ENCODE peak calls at places on chromosomes 2 and 18, in seven cellular contexts. T is breast epithelium, A is prostate gland, E is heart left ventricle, Z is GM12865, P is ovary, N is cardiac muscle cell. K is an unnamed sample.

GRCh38 chr2:128485761-128486639 is 167.3 kb upstream of the HS6ST1 start:
- DNase-seq in Z (no peak), T (no peak), N (no peak), A (no peak), P (no peak), E (peak), K (no peak)

GRCh38 chr2:188628989-188629889 is 337.6 kb downstream of the GULP1 start:
- DNase-seq in E (peak), P (no peak), N (peak), T (no peak), A (no peak), Z (no peak), K (no peak)

GRCh38 chr2:172791953-172792352 is 56.3 kb downstream of the RAPGEF4 start:
- DNase-seq in E (no peak), T (no peak), A (no peak), Z (no peak), N (no peak), P (no peak), K (no peak)

GRCh38 chr2:37771600-37772088 is 100.2 kb upstream of the CDC42EP3 start:
- DNase-seq in A (no peak), Z (no peak), N (peak), E (no peak), P (no peak), T (no peak), K (no peak)

GRCh38 chr18:57220485-57220884 is 73.6 kb downstream of the BOD1L2 start:
- DNase-seq in P (no peak), T (no peak), Z (no peak), A (no peak), N (no peak), E (no peak), K (no peak)

GRCh38 chr2:62112192-62112591 is 83.7 kb upstream of the B3GNT2 start:
- DNase-seq in T (peak), P (no peak), A (peak), Z (no peak), N (no peak), E (no peak), K (no peak)

GRCh38 chr2:208186921-208187320 is 2.9 kb downstream of the C2orf80 start:
- DNase-seq in N (no peak), E (no peak), A (no peak), T (no peak), Z (no peak), P (no peak), K (no peak)

GRCh38 chr18:49319590-49319989 is 140.9 kb downstream of the DYM start:
- DNase-seq in P (no peak), T (no peak), E (no peak), A (no peak), Z (no peak), N (no peak), K (no peak)

GRCh38 chr2:211351998-211352397 is 795.6 kb downstream of the CPS1 start:
- DNase-seq in P (no peak), Z (no peak), A (no peak), T (no peak), N (no peak), E (peak), K (no peak)

GRCh38 chr2:233055362-233055761 is 4.8 kb upstream of the INPP5D start:
- DNase-seq in T (no peak), P (no peak), Z (no peak), E (no peak), N (no peak), A (no peak), K (no peak)

GRCh38 chr2:43021791-43022500 is 204.5 kb downstream of the ZFP36L2 start:
- DNase-seq in N (no peak), A (no peak), P (no peak), Z (no peak), E (no peak), T (no peak), K (no peak)

GRCh38 chr2:240579771-240580614 is 6.5 kb upstream of the CAPN10 start:
- DNase-seq in A (no peak), N (peak), P (no peak), Z (peak), E (peak), T (peak), K (peak)

GRCh38 chr2:168798076-168798887 is 4.2 kb upstream of the NOSTRIN start:
- DNase-seq in Z (no peak), N (peak), E (peak), T (no peak), A (no peak), P (no peak), K (no peak)

GRCh38 chr2:143808166-143808565 is 678.9 kb downstream of the ARHGAP15 start:
- DNase-seq in P (no peak), Z (no peak), N (no peak), E (no peak), T (no peak), A (no peak), K (no peak)

GRCh38 chr18:29154758-29155725 is 978.1 kb upstream of the CDH2 start:
- DNase-seq in Z (no peak), A (peak), N (peak), T (peak), E (no peak), P (no peak), K (no peak)

GRCh38 chr2:7010376-7010775 is 93.2 kb downstream of the RNF144A start:
- DNase-seq in Z (no peak), P (no peak), N (peak), E (no peak), A (no peak), T (no peak), K (no peak)

GRCh38 chr2:157486596-157487270 is 42.8 kb upstream of the CYTIP start:
- DNase-seq in Z (no peak), T (no peak), N (no peak), A (no peak), P (no peak), E (no peak), K (no peak)

GRCh38 chr2:223043164-223043941 is 8.6 kb upstream of the KCNE4 start:
- DNase-seq in E (no peak), Z (no peak), T (no peak), N (no peak), A (no peak), P (no peak), K (no peak)

GRCh38 chr2:135744761-135745314 is 3.2 kb downstream of the UBXN4 start:
- DNase-seq in Z (peak), E (no peak), T (no peak), N (peak), A (no peak), P (no peak), K (no peak)

GRCh38 chr2:9115219-9115618 is 91.4 kb upstream of the ASAP2 start:
- DNase-seq in E (no peak), Z (no peak), P (no peak), A (no peak), T (no peak), N (no peak), K (no peak)

GRCh38 chr2:151498178-151498577 is 88.5 kb downstream of the RIF1 start:
- DNase-seq in T (no peak), P (no peak), E (no peak), N (no peak), Z (no peak), A (no peak), K (no peak)

GRCh38 chr2:213317929-213318328 is 33.7 kb downstream of the SPAG16 start:
- DNase-seq in Z (no peak), P (no peak), A (no peak), T (no peak), N (peak), E (no peak), K (no peak)

GRCh38 chr2:213315168-213315876 is 31.1 kb downstream of the SPAG16 start:
- DNase-seq in A (no peak), N (no peak), E (no peak), T (no peak), P (no peak), Z (peak), K (no peak)

GRCh38 chr2:213320604-213321003 is 36.3 kb downstream of the SPAG16 start:
- DNase-seq in E (no peak), A (no peak), P (no peak), N (no peak), T (no peak), Z (no peak), K (no peak)

GRCh38 chr2:213316001-213316735 is 31.9 kb downstream of the SPAG16 start:
- DNase-seq in T (no peak), N (peak), A (peak), E (no peak), Z (no peak), P (no peak), K (no peak)
- H3K4me3 ChIP-seq in T (no peak), N (no peak), A (no peak), E (no peak), Z (no peak), P (no peak), K (no peak)

GRCh38 chr2:121263996-121264715 is 20.8 kb downstream of the TFCP2L1 start:
- DNase-seq in Z (no peak), N (no peak), T (no peak), A (no peak), E (no peak), P (no peak), K (no peak)
- TF ChIP-seq CTCF in Z (no peak), N (no peak), T (no peak), A (no peak), E (no peak), P (no peak), K (no peak)

GRCh38 chr2:161427413-161428239 is 11.5 kb downstream of the TBR1 start:
- DNase-seq in A (no peak), Z (no peak), T (no peak), N (no peak), P (no peak), E (no peak), K (no peak)
- H3K4me3 ChIP-seq in A (no peak), Z (no peak), T (no peak), N (no peak), P (no peak), E (no peak), K (no peak)

GRCh38 chr2:237743561-237744269 is 54.9 kb upstream of the RBM44 start:
- DNase-seq in E (no peak), N (no peak), T (no peak), P (no peak), Z (no peak), A (no peak), K (no peak)
- TF ChIP-seq CTCF in E (no peak), N (no peak), T (peak), P (no peak), Z (no peak), A (peak), K (no peak)

GRCh38 chr2:10954856-10955818 is 43.4 kb downstream of the KCNF1 start:
- DNase-seq in T (no peak), E (no peak), A (no peak), N (no peak), Z (no peak), P (no peak), K (no peak)
- H3K4me3 ChIP-seq in T (no peak), E (no peak), A (no peak), N (no peak), Z (no peak), P (no peak), K (no peak)

GRCh38 chr2:117771969-117772630 is 42.4 kb upstream of the DDX18 start:
- DNase-seq in T (no peak), N (peak), E (no peak), A (no peak), P (no peak), Z (peak), K (no peak)
- TF ChIP-seq CTCF in T (no peak), N (peak), E (peak), A (peak), P (no peak), Z (peak), K (no peak)

GRCh38 chr2:237701033-237701858 is 73.9 kb downstream of the LRRFIP1 start:
- DNase-seq in T (no peak), P (no peak), E (no peak), N (no peak), Z (no peak), A (no peak), K (no peak)
- H3K4me3 ChIP-seq in T (no peak), P (no peak), E (no peak), N (no peak), Z (peak), A (no peak), K (no peak)

GRCh38 chr2:236309669-236310029 is 45.4 kb upstream of the ASB18 start:
- DNase-seq in P (no peak), E (no peak), Z (peak), A (no peak), T (no peak), N (peak), K (no peak)
- TF ChIP-seq CTCF in P (no peak), E (peak), Z (peak), A (peak), T (no peak), N (peak), K (no peak)

K was measured in lung.